ENCODE peak calls at places on chromosome 22, in five cellular contexts. S, Z, J, O and L are unnamed samples. For H3K4me1 and H3K9me3, the result is how much of the 10 kb centered on the place peaks cover.

GRCh38 chr22:45429424-45429823 is 15.9 kb downstream of the RIBC2 start:
- DNase-seq in S (no peak), Z (no peak), J (no peak), O (no peak), L (no peak)

GRCh38 chr22:25027959-25028840 is 75.7 kb downstream of the KIAA1671 start:
- DNase-seq in S (peak), Z (peak), J (peak), O (no peak), L (peak)

GRCh38 chr22:41830174-41830573 is 2.7 kb upstream of the SREBF2 start:
- DNase-seq in S (no peak), Z (no peak), J (no peak), O (no peak), L (no peak)

GRCh38 chr22:19707347-19708322 is 6.7 kb upstream of the SEPTIN5 start:
- DNase-seq in S (no peak), Z (no peak), J (peak), O (no peak), L (no peak)

GRCh38 chr22:40482886-40483285 is 112.5 kb downstream of the SGSM3 start:
- DNase-seq in S (no peak), Z (no peak), J (no peak), O (no peak), L (no peak)

GRCh38 chr22:20803696-20804324 is 29.9 kb downstream of the SERPIND1 start:
- DNase-seq in S (peak), Z (peak), J (peak), O (peak), L (peak)

GRCh38 chr22:19065929-19066328 is 56.3 kb downstream of the DGCR2 start:
- DNase-seq in S (no peak), Z (no peak), J (no peak), O (no peak), L (no peak)

GRCh38 chr22:20463324-20464095 is 25.9 kb upstream of the SCARF2 start:
- DNase-seq in S (no peak), Z (no peak), J (no peak), O (no peak), L (no peak)

GRCh38 chr22:29167032-29167911 is 38.4 kb upstream of the EMID1 start:
- DNase-seq in S (no peak), Z (no peak), J (no peak), O (no peak), L (no peak)

GRCh38 chr22:19663286-19663815 is 51.0 kb upstream of the SEPTIN5 start:
- DNase-seq in S (peak), Z (peak), J (peak), O (no peak), L (peak)

DNA sequence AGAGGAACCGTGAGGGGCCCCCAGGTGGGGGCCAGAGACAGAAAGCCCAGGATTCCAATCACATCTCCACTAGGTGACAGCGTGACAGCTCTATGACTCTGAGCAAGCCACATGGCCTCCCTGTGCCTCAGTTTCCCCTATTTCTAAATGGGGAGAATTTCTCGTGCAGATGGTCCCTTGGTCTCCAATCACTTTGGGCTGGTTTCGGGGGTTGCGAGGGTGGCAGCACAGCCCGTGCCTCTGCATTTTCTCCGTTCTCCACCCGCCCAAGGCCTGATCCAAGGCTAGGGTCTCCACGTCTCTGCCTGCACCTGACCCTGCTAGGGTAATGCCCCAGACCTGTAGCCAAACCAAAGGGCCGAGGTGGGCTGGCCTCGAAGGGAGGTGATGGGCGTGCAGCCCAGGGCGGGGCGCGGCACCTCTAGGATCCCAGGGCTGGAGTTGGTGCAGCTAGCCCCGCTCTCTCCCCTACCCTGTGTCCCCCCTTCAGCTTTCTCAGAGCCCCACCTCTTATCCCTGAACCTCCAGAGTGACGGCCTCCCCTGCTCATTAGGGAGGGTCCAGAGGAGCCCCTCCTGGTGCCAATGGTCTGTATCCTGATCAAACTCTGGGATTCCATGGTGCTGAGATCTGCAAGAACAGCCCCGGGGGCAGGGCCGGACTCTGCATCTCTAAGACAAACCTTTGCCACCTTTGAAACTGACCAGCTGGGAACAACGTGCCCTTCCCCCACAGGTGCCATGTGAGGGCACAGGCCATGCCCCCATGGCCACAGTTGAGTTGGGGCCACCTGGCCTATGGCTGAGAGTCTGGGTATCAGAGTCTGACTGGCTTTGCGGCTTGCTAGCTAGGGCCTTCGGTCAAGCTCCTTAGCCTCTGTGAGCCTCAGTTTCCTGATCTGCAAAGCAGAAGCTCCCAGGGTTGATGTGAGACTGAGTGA is 22.9 kb upstream of the CBX7 start:
- DNase-seq in S (peak), Z (no peak), J (no peak), O (no peak), L (no peak)
- H3K4me1 ChIP-seq in S (half or more), Z (under half), J (half or more), O (under half), L (under half)

GRCh38 chr22:35612903-35613302 is 4.2 kb downstream of the MB start:
- DNase-seq in S (no peak), Z (no peak), J (peak), O (no peak), L (no peak)
- H3K4me3 ChIP-seq in S (no peak), Z (no peak), J (peak), O (no peak), L (no peak)

GRCh38 chr22:47327241-47327640 is 564.8 kb downstream of the TBC1D22A start:
- DNase-seq in S (no peak), Z (no peak), J (no peak), O (no peak), L (no peak)
- H3K9me3 ChIP-seq in S (under half), Z (under half), J (under half), O (under half), L (under half)

DNA sequence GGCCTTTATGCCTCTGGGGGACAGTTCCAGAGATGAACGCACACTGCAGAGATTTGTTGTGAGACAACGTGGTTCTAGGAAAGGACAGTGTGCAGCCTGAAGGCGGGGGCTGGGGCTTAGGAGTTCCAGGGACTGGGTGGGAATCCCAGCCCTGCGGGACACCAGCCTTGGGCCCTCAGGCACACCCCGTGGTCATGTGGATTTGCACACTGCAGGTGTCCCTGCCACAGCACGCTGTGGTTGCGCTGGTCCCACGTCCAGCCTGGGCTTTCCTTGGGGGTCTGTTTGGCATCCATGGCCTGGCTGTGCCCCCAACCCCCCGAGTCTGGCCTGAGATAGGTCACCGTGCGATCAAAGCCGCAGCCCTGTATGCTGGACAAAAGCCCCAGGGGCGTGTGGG is 7.3 kb downstream of the SHISAL1 start:
- DNase-seq in S (no peak), Z (no peak), J (no peak), O (no peak), L (no peak)
- H3K4me1 ChIP-seq in S (under half), Z (under half), J (under half), O (under half), L (under half)

GRCh38 chr22:48574776-48575566 is 1252.7 kb downstream of the BRD1 start:
- DNase-seq in S (no peak), Z (no peak), J (peak), O (no peak), L (peak)
- H3K4me3 ChIP-seq in S (no peak), Z (no peak), J (no peak), O (no peak), L (no peak)

DNA sequence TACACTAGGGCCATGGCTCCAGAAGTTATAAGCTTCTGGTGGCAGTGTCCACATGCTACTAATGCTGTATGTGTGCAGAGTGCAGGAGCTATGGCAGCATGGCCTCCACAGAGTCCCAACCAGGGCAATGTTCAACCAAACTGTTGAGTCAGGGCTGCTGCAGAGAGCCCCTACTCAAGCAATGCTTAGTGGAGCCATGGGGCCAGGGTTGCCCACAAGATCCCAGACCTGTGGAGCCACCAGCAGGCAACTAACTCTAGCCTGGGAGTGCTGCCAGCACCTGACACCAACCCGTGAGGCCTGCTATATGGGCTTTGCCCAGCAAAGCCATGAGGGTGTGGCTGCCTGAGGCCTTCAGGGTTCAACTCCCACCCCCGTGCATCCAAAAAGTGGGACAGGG is 655.2 kb downstream of the TBC1D22A start:
- DNase-seq in S (no peak), Z (no peak), J (no peak), O (no peak), L (no peak)
- H3K9me3 ChIP-seq in S (under half), Z (under half), J (under half), O (under half), L (under half)

GRCh38 chr22:42973536-42973881 is 41.4 kb downstream of the PACSIN2 start:
- DNase-seq in S (no peak), Z (no peak), J (no peak), O (no peak), L (no peak)
- H3K4me1 ChIP-seq in S (under half), Z (under half), J (under half), O (under half), L (under half)

DNA sequence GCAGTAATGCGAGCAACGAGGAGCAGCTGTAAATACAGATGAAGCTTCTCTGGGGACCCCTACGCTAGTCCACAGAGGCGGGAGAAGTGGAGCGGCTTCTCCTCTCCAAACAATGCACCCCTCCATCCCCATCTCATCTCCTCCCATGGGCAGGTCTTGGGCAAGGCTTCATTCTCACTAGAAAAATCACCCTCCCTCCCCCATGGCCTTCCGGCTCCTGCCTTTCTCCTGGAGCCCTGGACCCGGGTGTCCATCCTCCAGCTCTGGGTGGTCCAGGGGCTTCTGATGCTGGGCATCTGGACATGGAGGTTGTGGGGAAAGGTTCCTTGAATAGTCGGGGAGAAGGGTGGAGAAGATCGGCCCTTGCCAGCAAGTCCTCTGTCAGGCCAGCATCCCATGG is 16.3 kb upstream of the RAC2 start:
- DNase-seq in S (no peak), Z (peak), J (no peak), O (no peak), L (no peak)
- H3K4me3 ChIP-seq in S (no peak), Z (no peak), J (no peak), O (no peak), L (no peak)